ENCODE peak calls at places on chromosomes 3 and 15, in seven cellular contexts. C, W, Z, Q, P, E and I are unnamed samples.

GRCh38 chr3:99658274-99658673 is 19.9 kb downstream of the COL8A1 start:
- DNase-seq in C (no peak), W (no peak), Z (no peak), Q (no peak), P (no peak), E (no peak), I (no peak)

GRCh38 chr3:161556533-161556932 is 59.9 kb downstream of the OTOL1 start:
- DNase-seq in C (no peak), W (no peak), Z (no peak), Q (no peak), P (no peak), E (no peak), I (no peak)

GRCh38 chr3:66938338-66938963 is 59.7 kb upstream of the KBTBD8 start:
- DNase-seq in C (no peak), W (no peak), Z (peak; percentile 29), Q (peak; percentile 90), P (peak; percentile 25), E (no peak), I (no peak)

GRCh38 chr3:46092704-46093085 is 65.4 kb upstream of the XCR1 start:
- DNase-seq in C (no peak), W (no peak), Z (peak; percentile 24), Q (no peak), P (no peak), E (no peak), I (no peak)

GRCh38 chr3:96843505-96844203 is 29.3 kb downstream of the EPHA6 start:
- DNase-seq in C (no peak), W (no peak), Z (no peak), Q (no peak), P (no peak), E (no peak), I (no peak)

GRCh38 chr3:45143673-45144670 is 2.2 kb downstream of the CDCP1 start:
- DNase-seq in C (no peak), W (no peak), Z (peak; percentile 44), Q (no peak), P (no peak), E (no peak), I (no peak)

GRCh38 chr3:152272771-152273242 is 4.1 kb downstream of the MBNL1 start:
- DNase-seq in C (no peak), W (no peak), Z (no peak), Q (no peak), P (no peak), E (no peak), I (no peak)

GRCh38 chr3:23239181-23240068 is 36.3 kb downstream of the UBE2E2 start:
- DNase-seq in C (no peak), W (no peak), Z (no peak), Q (no peak), P (no peak), E (no peak), I (no peak)

GRCh38 chr3:188571531-188572115 is 417.7 kb downstream of the LPP start:
- DNase-seq in C (no peak), W (no peak), Z (no peak), Q (no peak), P (no peak), E (no peak), I (no peak)

GRCh38 chr3:27607370-27607769 is 114.8 kb downstream of the EOMES start:
- DNase-seq in C (no peak), W (no peak), Z (no peak), Q (peak; percentile 40), P (no peak), E (no peak), I (no peak)

GRCh38 chr3:102225407-102226132 is 209.2 kb upstream of the ZPLD1 start:
- DNase-seq in C (no peak), W (no peak), Z (peak; percentile 29), Q (peak; percentile 73), P (no peak), E (no peak), I (no peak)

GRCh38 chr15:69827751-69828150 is 270.0 kb downstream of the TLE3 start:
- DNase-seq in C (no peak), W (no peak), Z (no peak), Q (no peak), P (no peak), E (no peak), I (no peak)

GRCh38 chr15:38072507-38073277 is 138.3 kb downstream of the TMCO5A start:
- DNase-seq in C (peak; percentile 57), W (no peak), Z (peak; percentile 47), Q (peak; percentile 98), P (peak; percentile 73), E (no peak), I (peak; percentile 75)

GRCh38 chr3:152362086-152362485 is 93.4 kb downstream of the MBNL1 start:
- DNase-seq in C (no peak), W (no peak), Z (no peak), Q (no peak), P (no peak), E (no peak), I (no peak)

GRCh38 chr3:173983353-173983752 is 585.8 kb downstream of the NLGN1 start:
- DNase-seq in C (no peak), W (no peak), Z (no peak), Q (no peak), P (no peak), E (no peak), I (no peak)

GRCh38 chr3:8732413-8732812 is 1.2 kb upstream of the CAV3 start:
- DNase-seq in C (no peak), W (no peak), Z (no peak), Q (peak; percentile 57), P (no peak), E (no peak), I (no peak)

GRCh38 chr3:128054363-128054762 is 2.1 kb downstream of the SEC61A1 start:
- DNase-seq in C (no peak), W (no peak), Z (no peak), Q (no peak), P (peak; percentile 76), E (no peak), I (no peak)

GRCh38 chr3:42694366-42694765 is 8.2 kb downstream of the HHATL start:
- DNase-seq in C (no peak), W (no peak), Z (no peak), Q (no peak), P (no peak), E (no peak), I (no peak)

GRCh38 chr3:45611619-45612018 is 17.1 kb downstream of the LIMD1 start:
- DNase-seq in C (no peak), W (no peak), Z (no peak), Q (no peak), P (no peak), E (no peak), I (no peak)